ENCODE peak calls at places on chromosomes 12 and 14, in eight cellular contexts. J is IMR-90, R is AG10803, A is AG09309, X is stomach, G is fibroblast of the aortic adventitia, T is RWPE2, C is HFF-Myc. Y is an unnamed sample.
A peak's percentile ranks its signal among the peaks of the same experiment; 100 is the strongest.

GRCh38 chr14:94761348-94761998 is 8.4 kb downstream of the GSC start:
- DNase-seq in T (no peak), J (no peak), R (peak; percentile 55), G (no peak), C (no peak), A (no peak), X (no peak), Y (no peak)

GRCh38 chr12:30630378-30631285 is 65.0 kb downstream of the IPO8 start:
- DNase-seq in C (no peak), G (no peak), X (no peak), J (no peak), T (no peak), A (no peak), R (no peak), Y (no peak)

GRCh38 chr12:132506730-132507538 is 17.0 kb downstream of the FBRSL1 start:
- DNase-seq in J (peak; percentile 77), T (no peak), C (peak; percentile 61), G (peak; percentile 69), A (no peak), X (peak; percentile 76), R (peak; percentile 67), Y (no peak)

GRCh38 chr12:39574785-39575497 is 44.7 kb downstream of the ABCD2 start:
- DNase-seq in R (no peak), C (no peak), T (no peak), X (no peak), J (no peak), G (no peak), A (no peak), Y (no peak)

GRCh38 chr12:6384499-6385436 is 806 bp downstream of the LTBR start:
- DNase-seq in C (no peak), X (no peak), G (no peak), J (no peak), R (no peak), A (no peak), T (no peak), Y (no peak)

GRCh38 chr12:5556946-5557673 is 125.2 kb downstream of the NTF3 start:
- DNase-seq in X (no peak), A (no peak), T (no peak), C (no peak), G (no peak), J (no peak), R (no peak), Y (no peak)

GRCh38 chr12:98758331-98758730 is 113.2 kb downstream of the APAF1 start:
- DNase-seq in J (peak; percentile 31), X (no peak), A (no peak), G (peak; percentile 74), R (peak; percentile 63), C (no peak), T (no peak), Y (no peak)

GRCh38 chr12:51590347-51591019 is 550 bp upstream of the SCN8A start:
- DNase-seq in G (peak; percentile 37), T (peak; percentile 60), J (peak; percentile 75), C (no peak), X (peak; percentile 66), A (peak; percentile 25), R (peak; percentile 76), Y (peak; percentile 3)

GRCh38 chr12:124553862-124554428 is 13.5 kb downstream of the NCOR2 start:
- DNase-seq in G (no peak), J (no peak), R (no peak), X (no peak), C (no peak), A (no peak), T (no peak), Y (no peak)

GRCh38 chr14:89516173-89516572 is 99.1 kb upstream of the FOXN3 start:
- DNase-seq in G (no peak), R (no peak), T (no peak), X (no peak), A (no peak), C (no peak), J (no peak), Y (no peak)

GRCh38 chr14:22326001-22326400 is 263.0 kb downstream of the DAD1 start:
- DNase-seq in G (no peak), C (no peak), A (no peak), T (no peak), X (no peak), R (no peak), J (no peak), Y (no peak)

GRCh38 chr14:54652188-54652889 is 85.4 kb downstream of the SAMD4A start:
- DNase-seq in T (peak; percentile 95), C (peak; percentile 97), X (peak; percentile 74), R (peak; percentile 100), G (peak; percentile 99), J (peak; percentile 100), A (peak; percentile 99), Y (no peak)

GRCh38 chr12:27821259-27821973 is 41.4 kb upstream of the MANSC4 start:
- DNase-seq in J (peak; percentile 85), C (peak; percentile 92), G (peak; percentile 84), R (peak; percentile 74), T (no peak), A (peak; percentile 38), X (peak; percentile 29), Y (peak; percentile 37)
- H3K4me3 ChIP-seq in J (no peak overlapping the region), C (no peak overlapping the region), G (peak overlapping the region; percentile 28), R (no peak overlapping the region), T (peak overlapping the region; percentile 16), A (no peak overlapping the region), X (no peak overlapping the region), Y (no peak overlapping the region)

DNA sequence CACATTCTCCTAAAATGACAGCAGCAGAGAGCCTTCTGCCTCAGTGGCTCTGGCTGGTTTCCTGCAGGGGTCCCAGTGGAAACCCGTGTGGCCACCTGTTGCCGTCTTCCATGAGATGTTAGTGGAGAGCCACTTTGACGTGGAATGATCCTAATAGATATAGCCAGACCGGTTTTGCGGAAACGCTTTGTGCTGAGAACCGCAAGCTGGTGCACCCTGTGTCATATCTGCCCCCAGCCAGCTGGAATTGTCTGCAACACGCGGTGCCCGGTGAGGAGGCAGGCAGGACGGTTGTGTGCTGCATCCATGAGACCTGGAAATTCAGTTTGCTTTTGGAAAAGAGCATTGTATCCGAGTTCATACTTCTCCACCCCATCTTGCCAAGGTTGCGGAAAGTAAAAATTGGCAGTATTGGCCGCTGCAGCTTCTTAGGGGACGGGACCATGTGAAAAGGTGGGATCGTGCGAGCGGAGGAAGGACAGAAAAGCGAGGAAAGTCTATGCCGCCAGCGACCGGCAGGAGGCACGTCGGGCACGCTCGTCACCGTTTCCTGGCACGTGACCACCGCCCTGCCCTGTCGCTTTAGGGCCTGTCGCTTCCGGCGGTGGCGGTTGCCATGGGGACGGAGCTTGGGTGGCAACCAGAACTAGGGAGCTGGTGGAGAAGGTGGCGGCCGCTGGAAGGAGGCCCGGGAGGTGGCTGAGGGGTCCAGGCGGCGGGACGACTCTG is at the start of gene CFAP251:
- DNase-seq in T (peak; percentile 86), G (peak; percentile 41), R (peak; percentile 78), C (peak; percentile 47), A (no peak), J (peak; percentile 58), X (peak; percentile 99), Y (peak; percentile 70)
- TF ChIP-seq CTCF in T (peak; percentile 62), G (peak; percentile 50), R (peak; percentile 54), C (peak; percentile 47), A (peak; percentile 32), J (peak; percentile 55), X (peak; percentile 83), Y (peak; percentile 73)

GRCh38 chr12:110640275-110641025 is 26.5 kb downstream of the TCTN1 start:
- DNase-seq in T (no peak), R (no peak), G (no peak), A (no peak), X (no peak), J (no peak), C (no peak), Y (no peak)

GRCh38 chr12:110638792-110639191 is 24.9 kb downstream of the TCTN1 start:
- DNase-seq in A (no peak), J (peak; percentile 39), G (no peak), T (no peak), C (no peak), R (no peak), X (no peak), Y (no peak)

GRCh38 chr12:110641512-110641911 is 27.6 kb downstream of the TCTN1 start:
- DNase-seq in G (peak; percentile 29), T (no peak), X (no peak), R (no peak), A (peak; percentile 2), C (no peak), J (peak; percentile 23), Y (no peak)

GRCh38 chr12:110637869-110638441 is 24.0 kb downstream of the TCTN1 start:
- DNase-seq in J (no peak), X (no peak), A (no peak), T (no peak), C (no peak), G (no peak), R (no peak), Y (no peak)

DNA sequence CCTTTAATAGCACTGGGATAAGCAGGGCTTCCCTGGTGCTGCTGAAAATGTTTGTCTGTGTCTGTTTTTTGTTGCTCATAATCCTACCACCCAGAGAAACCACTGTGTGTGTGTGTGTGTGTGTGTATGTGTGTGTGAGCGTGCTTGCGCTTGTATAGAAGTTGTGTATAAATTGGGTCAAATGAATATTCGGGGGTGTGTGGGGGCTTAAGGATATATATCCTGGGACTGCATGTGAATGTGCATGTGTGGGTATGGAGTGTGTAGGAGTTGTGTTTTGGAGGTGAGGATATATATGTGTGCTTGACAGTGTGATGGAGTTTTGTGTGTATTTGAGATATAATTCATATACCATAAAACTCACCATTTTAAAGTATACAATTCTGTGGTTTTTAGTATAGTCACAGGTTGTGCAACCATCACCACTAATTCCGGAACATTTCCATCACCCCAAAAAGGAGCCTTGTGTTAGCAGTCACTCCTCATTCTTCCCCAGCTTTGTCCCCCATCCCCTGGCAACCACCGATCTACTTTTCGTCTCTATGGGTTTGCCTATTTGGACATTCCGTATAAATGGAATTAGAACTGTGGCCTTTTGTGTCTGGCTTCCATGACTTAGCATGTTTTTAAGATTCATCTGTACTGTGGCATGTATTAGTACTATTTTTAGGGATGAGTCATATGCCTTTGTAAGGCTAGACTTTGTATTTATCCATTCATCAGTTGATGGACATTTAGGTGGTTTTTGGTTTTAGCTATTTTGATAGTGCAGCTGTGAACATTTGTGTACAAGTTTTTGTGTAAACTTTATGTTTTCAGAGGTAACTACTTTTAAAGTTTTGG is 25.6 kb downstream of the TCTN1 start:
- DNase-seq in R (peak; percentile 63), T (no peak), A (peak; percentile 27), X (no peak), J (peak; percentile 86), C (peak; percentile 14), G (peak; percentile 75), Y (no peak)
- H3K4me3 ChIP-seq in R (no peak overlapping the region), T (no peak overlapping the region), A (no peak overlapping the region), X (no peak overlapping the region), J (no peak overlapping the region), C (no peak overlapping the region), G (no peak overlapping the region), Y (no peak overlapping the region)

DNA sequence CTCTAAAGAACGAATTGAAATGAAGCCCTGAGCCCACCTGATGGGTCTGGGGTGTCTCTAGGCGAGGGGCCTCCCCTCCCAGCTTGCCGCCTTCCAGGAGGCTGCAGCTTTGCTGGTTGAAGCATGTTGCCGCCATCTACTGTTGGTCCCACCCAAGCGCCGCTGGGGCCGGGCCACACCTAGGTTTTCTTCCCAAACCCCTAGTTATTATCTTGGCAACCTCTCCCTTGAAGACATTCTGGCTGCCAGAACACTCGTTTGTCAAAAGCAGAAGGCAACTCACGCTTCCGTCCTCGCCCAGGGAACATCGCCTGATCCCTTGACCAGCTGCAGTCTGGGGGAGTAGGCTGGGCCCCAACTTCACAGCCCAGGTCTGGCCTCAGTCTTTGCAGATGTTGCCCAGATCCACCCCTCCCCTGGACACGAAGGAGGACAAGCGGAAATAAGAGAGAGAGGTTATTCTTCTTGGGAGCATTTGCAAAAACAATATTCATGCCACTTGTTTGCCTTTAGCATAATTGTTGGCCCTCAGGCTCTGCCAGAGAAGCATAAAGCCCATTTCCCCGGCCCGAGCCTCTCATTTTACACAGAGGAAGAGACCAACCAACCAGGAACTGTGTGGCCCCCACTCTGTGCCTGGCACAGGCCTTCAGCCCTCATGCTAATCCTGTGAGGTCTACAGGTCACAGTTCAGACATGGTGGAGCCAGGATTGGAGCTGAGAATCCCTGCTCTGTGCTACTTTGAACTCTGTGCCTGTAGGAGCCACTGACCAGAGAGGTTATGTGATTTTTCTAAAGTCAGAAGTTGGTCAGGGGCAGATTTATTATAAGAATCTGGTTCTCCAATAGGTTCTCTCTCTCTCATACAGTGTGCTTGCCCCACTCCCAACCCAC is 6.7 kb downstream of the EMP1 start:
- DNase-seq in T (no peak), X (no peak), J (no peak), R (peak; percentile 70), C (no peak), A (no peak), G (peak; percentile 88), Y (no peak)
- TF ChIP-seq CTCF in T (no peak), X (peak; percentile 11), J (peak; percentile 15), R (peak; percentile 56), C (peak; percentile 37), A (peak; percentile 65), G (peak; percentile 69), Y (no peak)

Y was measured in GM12864.